ENCODE peak calls at places on chromosomes 6 and 20, in nine cellular contexts. L is transverse colon, I is fibroblast of the aortic adventitia, Y is GM12878, B is cardiac fibroblast, F is cardiac muscle cell, V is upper lobe of right lung, U is fibroblast of mammary gland, S is Panc1. Z is an unnamed sample.

GRCh38 chr20:45138451-45139300 is 14.4 kb upstream of the WFDC12 start:
- DNase-seq in L (peak; percentile 88), I (no peak), Y (no peak), B (peak; percentile 16), F (peak; percentile 38), V (peak; percentile 90), U (peak; percentile 21), S (no peak), Z (peak; percentile 74)

GRCh38 chr20:12434672-12435071 is 517.0 kb downstream of the BTBD3 start:
- DNase-seq in L (no peak), I (no peak), Y (no peak), B (no peak), F (no peak), V (no peak), U (no peak), S (no peak), Z (no peak)

GRCh38 chr6:29680904-29681303 is at the start of gene ZFP57:
- DNase-seq in L (no peak), I (no peak), Y (no peak), B (no peak), F (no peak), V (no peak), U (no peak), S (no peak), Z (no peak)

GRCh38 chr6:169723200-169723909 is 945 bp downstream of the PHF10 start:
- DNase-seq in L (peak; percentile 81), I (peak; percentile 75), Y (no peak), B (peak; percentile 75), F (peak; percentile 87), V (peak; percentile 91), U (peak; percentile 45), S (no peak), Z (peak; percentile 63)

GRCh38 chr20:47971321-47971781 is 186.1 kb upstream of the SULF2 start:
- DNase-seq in L (no peak), I (no peak), Y (no peak), B (no peak), F (no peak), V (no peak), U (no peak), S (no peak), Z (no peak)

GRCh38 chr20:36483919-36484808 is 57.2 kb upstream of the MYL9 start:
- DNase-seq in L (no peak), I (peak; percentile 34), Y (no peak), B (no peak), F (no peak), V (no peak), U (no peak), S (no peak), Z (no peak)

GRCh38 chr6:111818539-111819226 is 54.6 kb downstream of the FYN start:
- DNase-seq in L (no peak), I (no peak), Y (no peak), B (no peak), F (no peak), V (no peak), U (peak; percentile 33), S (no peak), Z (no peak)

GRCh38 chr20:60137657-60138245 is 179.5 kb downstream of the CDH26 start:
- DNase-seq in L (peak; percentile 21), I (no peak), Y (no peak), B (no peak), F (no peak), V (no peak), U (peak; percentile 25), S (no peak), Z (peak; percentile 50)

GRCh38 chr6:1424306-1424927 is 35.0 kb downstream of the FOXF2 start:
- DNase-seq in L (peak; percentile 51), I (peak; percentile 73), Y (no peak), B (peak; percentile 65), F (peak; percentile 66), V (no peak), U (peak; percentile 70), S (peak; percentile 36), Z (peak; percentile 65)

GRCh38 chr6:12527339-12527738 is 189.2 kb upstream of the PHACTR1 start:
- DNase-seq in L (no peak), I (no peak), Y (no peak), B (no peak), F (no peak), V (no peak), U (no peak), S (no peak), Z (no peak)

GRCh38 chr20:19213946-19214490 is 1.6 kb downstream of the SLC24A3 start:
- DNase-seq in L (no peak), I (no peak), Y (no peak), B (no peak), F (no peak), V (no peak), U (no peak), S (no peak), Z (no peak)

GRCh38 chr20:1800777-1801176 is 94.4 kb upstream of the SIRPA start:
- DNase-seq in L (no peak), I (peak; percentile 68), Y (no peak), B (peak; percentile 62), F (peak; percentile 18), V (no peak), U (peak; percentile 55), S (no peak), Z (no peak)
- TF ChIP-seq CTCF in L (peak; percentile 19), I (peak; percentile 62), Y (peak; percentile 24), B (peak; percentile 54), F (peak; percentile 54), V (peak; percentile 32), U (peak; percentile 57), S (peak; percentile 32), Z (peak; percentile 37)

DNA sequence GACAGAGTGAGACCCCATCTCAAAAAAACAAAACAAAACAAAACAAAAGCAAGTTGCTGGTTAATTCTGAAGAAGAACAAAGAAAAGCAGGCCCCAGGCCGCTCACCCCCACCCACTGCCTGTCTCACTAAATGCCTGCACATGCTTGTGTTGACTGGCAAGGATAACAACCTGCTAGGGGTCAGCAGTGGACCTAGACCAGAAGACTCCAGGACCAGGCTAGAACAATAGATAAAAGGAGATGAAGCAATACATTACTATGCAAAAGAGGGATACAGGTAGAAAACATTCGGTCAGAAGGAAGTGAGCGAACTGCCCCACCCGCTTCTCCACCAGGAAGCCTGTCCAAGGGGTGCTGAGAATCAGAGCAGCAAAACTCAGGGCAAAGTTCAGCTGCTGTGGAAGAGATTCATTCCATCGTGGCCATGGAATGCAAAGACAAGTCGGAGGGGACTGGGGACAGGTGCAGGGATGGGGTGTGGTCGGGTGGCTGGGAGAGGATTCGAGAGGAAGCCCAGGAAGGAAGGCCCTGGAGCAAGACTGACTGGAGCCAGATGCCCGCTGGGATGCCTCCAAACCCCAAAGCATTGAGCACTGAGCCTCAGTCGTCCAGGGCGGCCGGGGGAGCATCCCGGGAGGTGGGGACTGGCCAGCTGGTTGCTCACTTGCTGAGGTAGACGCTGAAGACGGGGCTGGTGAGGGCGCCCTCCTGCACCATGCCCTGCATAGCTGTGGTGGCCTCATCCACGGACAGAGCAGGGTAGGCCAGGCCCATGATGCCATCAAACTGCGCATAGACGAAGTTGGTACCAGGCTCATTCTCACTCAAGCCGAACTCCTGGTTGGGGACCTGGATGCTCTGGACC is 5.3 kb downstream of the PGC start:
- DNase-seq in L (peak; percentile 82), I (no peak), Y (no peak), B (no peak), F (no peak), V (no peak), U (no peak), S (no peak), Z (no peak)
- TF ChIP-seq CTCF in L (no peak), I (no peak), Y (no peak), B (no peak), F (no peak), V (no peak), U (no peak), S (no peak), Z (no peak)

DNA sequence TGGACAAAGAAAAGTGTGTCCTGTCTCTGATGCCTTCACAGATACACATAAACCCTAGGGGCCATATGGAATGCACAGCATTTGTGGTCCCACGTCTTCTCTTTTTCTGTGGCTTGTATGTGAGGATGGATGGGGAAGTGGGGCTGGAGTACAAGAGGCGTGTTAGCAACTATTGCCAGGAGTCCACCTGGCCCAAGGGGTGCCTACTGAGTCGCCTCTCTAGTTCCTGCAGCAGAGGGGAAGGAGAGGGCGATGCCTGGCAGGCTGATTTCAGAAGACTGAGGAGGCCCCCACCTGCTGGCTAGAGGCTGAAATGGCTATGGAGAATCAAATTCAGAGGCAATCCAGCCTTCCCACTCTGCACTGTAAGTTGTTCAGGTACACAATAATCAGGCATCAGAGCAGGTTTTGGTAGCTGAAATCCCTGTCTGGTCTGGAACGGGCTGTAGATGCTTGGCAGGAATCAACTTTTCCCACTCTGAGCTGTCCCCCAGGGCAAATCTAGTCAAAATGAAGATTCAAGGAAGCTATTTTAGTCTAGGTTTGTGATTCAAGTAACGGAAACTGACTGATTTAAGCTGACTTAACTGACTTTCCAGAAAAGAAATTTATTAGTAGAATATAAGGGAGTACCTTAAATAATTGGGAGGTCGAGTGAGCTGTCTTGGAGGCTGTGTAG is 14.9 kb upstream of the PPARD start:
- DNase-seq in L (peak; percentile 76), I (peak; percentile 58), Y (no peak), B (peak; percentile 70), F (peak; percentile 80), V (peak; percentile 74), U (peak; percentile 50), S (no peak), Z (peak; percentile 68)
- TF ChIP-seq CTCF in L (peak; percentile 55), I (peak; percentile 85), Y (peak; percentile 86), B (peak; percentile 82), F (peak; percentile 73), V (peak; percentile 57), U (peak; percentile 67), S (peak; percentile 86), Z (peak; percentile 10)

GRCh38 chr20:57500235-57500634 is 24.7 kb downstream of the CTCFL start:
- DNase-seq in L (no peak), I (no peak), Y (no peak), B (no peak), F (no peak), V (no peak), U (no peak), S (no peak), Z (no peak)

GRCh38 chr20:57499676-57500075 is 25.3 kb downstream of the CTCFL start:
- DNase-seq in L (no peak), I (no peak), Y (no peak), B (no peak), F (no peak), V (no peak), U (no peak), S (no peak), Z (no peak)

GRCh38 chr20:57500941-57501340 is 24.0 kb downstream of the CTCFL start:
- DNase-seq in L (no peak), I (no peak), Y (no peak), B (no peak), F (no peak), V (no peak), U (no peak), S (no peak), Z (no peak)

GRCh38 chr20:57496592-57496991 is 28.3 kb downstream of the CTCFL start:
- DNase-seq in L (no peak), I (no peak), Y (no peak), B (no peak), F (no peak), V (no peak), U (no peak), S (no peak), Z (no peak)

GRCh38 chr20:57498425-57499400 is 26.2 kb downstream of the CTCFL start:
- DNase-seq in L (no peak), I (peak; percentile 30), Y (no peak), B (peak; percentile 18), F (peak; percentile 78), V (no peak), U (no peak), S (no peak), Z (no peak)
- TF ChIP-seq CTCF in L (peak; percentile 31), I (peak; percentile 72), Y (peak; percentile 74), B (peak; percentile 42), F (peak; percentile 50), V (peak; percentile 31), U (peak; percentile 14), S (peak; percentile 73), Z (no peak)

GRCh38 chr6:114323784-114324183 is 19.0 kb downstream of the HS3ST5 start:
- DNase-seq in L (no peak), I (no peak), Y (no peak), B (no peak), F (no peak), V (no peak), U (no peak), S (no peak), Z (no peak)
- TF ChIP-seq CTCF in L (no peak), I (no peak), Y (no peak), B (no peak), F (no peak), V (no peak), U (no peak), S (no peak), Z (no peak)

Z was measured in glutamatergic neuron.